ENCODE peak calls at places on chromosomes 6 and 20, in five cellular contexts. One of them, this sample, is unnamed.

GRCh38 chr6:165804331-165805066 is 141.5 kb upstream of the PDE10A start:
- DNase-seq in NB4: no peak
- DNase-seq in heart left ventricle: peak; percentile 40
- DNase-seq in adrenal gland: no peak
- DNase-seq in ovary: peak; percentile 50
- DNase-seq in this sample: peak; percentile 78

GRCh38 chr6:158607411-158608170 is 37.0 kb downstream of the DYNLT1 start:
- DNase-seq in NB4: no peak
- DNase-seq in heart left ventricle: no peak
- DNase-seq in adrenal gland: no peak
- DNase-seq in ovary: no peak
- DNase-seq in this sample: no peak

GRCh38 chr6:155317186-155317585 is 2.9 kb upstream of the TFB1M start:
- DNase-seq in NB4: no peak
- DNase-seq in heart left ventricle: no peak
- DNase-seq in adrenal gland: no peak
- DNase-seq in ovary: no peak
- DNase-seq in this sample: no peak

GRCh38 chr6:119431799-119432198 is 82.2 kb upstream of the MAN1A1 start:
- DNase-seq in NB4: no peak
- DNase-seq in heart left ventricle: no peak
- DNase-seq in adrenal gland: no peak
- DNase-seq in ovary: no peak
- DNase-seq in this sample: no peak

GRCh38 chr20:31835554-31835953 is 9.8 kb downstream of the FOXS1 start:
- DNase-seq in NB4: no peak
- DNase-seq in heart left ventricle: no peak
- DNase-seq in adrenal gland: no peak
- DNase-seq in ovary: no peak
- DNase-seq in this sample: no peak

GRCh38 chr20:50037123-50037522 is 54.3 kb downstream of the SNAI1 start:
- DNase-seq in NB4: no peak
- DNase-seq in heart left ventricle: no peak
- DNase-seq in adrenal gland: no peak
- DNase-seq in ovary: no peak
- DNase-seq in this sample: no peak

GRCh38 chr6:38678178-38678760 is 24.7 kb downstream of the GLO1 start:
- DNase-seq in NB4: no peak
- DNase-seq in heart left ventricle: no peak
- DNase-seq in adrenal gland: no peak
- DNase-seq in ovary: no peak
- DNase-seq in this sample: no peak

GRCh38 chr6:12709116-12709515 is 7.5 kb upstream of the PHACTR1 start:
- DNase-seq in NB4: no peak
- DNase-seq in heart left ventricle: no peak
- DNase-seq in adrenal gland: no peak
- DNase-seq in ovary: no peak
- DNase-seq in this sample: no peak

GRCh38 chr6:70163795-70164194 is 139.1 kb downstream of the COL9A1 start:
- DNase-seq in NB4: no peak
- DNase-seq in heart left ventricle: no peak
- DNase-seq in adrenal gland: no peak
- DNase-seq in ovary: no peak
- DNase-seq in this sample: no peak

GRCh38 chr6:88922775-88923548 is 40.5 kb downstream of the RNGTT start:
- DNase-seq in NB4: peak; percentile 72
- DNase-seq in heart left ventricle: no peak
- DNase-seq in adrenal gland: no peak
- DNase-seq in ovary: no peak
- DNase-seq in this sample: no peak

GRCh38 chr6:38977101-38977500 is 71.5 kb upstream of the GLP1R start:
- DNase-seq in NB4: no peak
- DNase-seq in heart left ventricle: no peak
- DNase-seq in adrenal gland: no peak
- DNase-seq in ovary: no peak
- DNase-seq in this sample: no peak

GRCh38 chr20:9235518-9235917 is 166.6 kb downstream of the PLCB4 start:
- DNase-seq in NB4: no peak
- DNase-seq in heart left ventricle: no peak
- DNase-seq in adrenal gland: no peak
- DNase-seq in ovary: no peak
- DNase-seq in this sample: no peak

GRCh38 chr6:37099442-37099841 is 70.5 kb upstream of the PIM1 start:
- DNase-seq in NB4: peak; percentile 39
- DNase-seq in heart left ventricle: no peak
- DNase-seq in adrenal gland: peak; percentile 72
- DNase-seq in ovary: no peak
- DNase-seq in this sample: no peak

GRCh38 chr6:55818482-55818881 is 56.9 kb downstream of the BMP5 start:
- DNase-seq in NB4: no peak
- DNase-seq in heart left ventricle: no peak
- DNase-seq in adrenal gland: no peak
- DNase-seq in ovary: no peak
- DNase-seq in this sample: no peak

GRCh38 chr6:31510007-31510406 is 12.1 kb downstream of the MICB start:
- DNase-seq in NB4: no peak
- DNase-seq in heart left ventricle: no peak
- DNase-seq in adrenal gland: no peak
- DNase-seq in ovary: no peak
- DNase-seq in this sample: no peak

GRCh38 chr6:13331516-13332348 is 3.4 kb upstream of the TBC1D7 start:
- DNase-seq in NB4: peak; percentile 52
- DNase-seq in heart left ventricle: no peak
- DNase-seq in adrenal gland: no peak
- DNase-seq in ovary: no peak
- DNase-seq in this sample: no peak

GRCh38 chr6:145891565-145891964 is 72.6 kb downstream of the SHPRH start:
- DNase-seq in NB4: no peak
- DNase-seq in heart left ventricle: no peak
- DNase-seq in adrenal gland: no peak
- DNase-seq in ovary: no peak
- DNase-seq in this sample: no peak

GRCh38 chr6:38279945-38280588 is 359.7 kb downstream of the BTBD9 start:
- DNase-seq in NB4: no peak
- DNase-seq in heart left ventricle: no peak
- DNase-seq in adrenal gland: no peak
- DNase-seq in ovary: no peak
- DNase-seq in this sample: no peak

GRCh38 chr6:150299873-150300485 is 68.8 kb upstream of the IYD start:
- DNase-seq in NB4: no peak
- DNase-seq in heart left ventricle: no peak
- DNase-seq in adrenal gland: no peak
- DNase-seq in ovary: no peak
- DNase-seq in this sample: no peak

GRCh38 chr6:127966616-127967015 is 65.8 kb upstream of the THEMIS start:
- DNase-seq in NB4: no peak
- DNase-seq in heart left ventricle: no peak
- DNase-seq in adrenal gland: no peak
- DNase-seq in ovary: no peak
- DNase-seq in this sample: no peak

GRCh38 chr20:40704828-40705227 is 15.8 kb upstream of the MAFB start:
- DNase-seq in NB4: no peak
- DNase-seq in heart left ventricle: no peak
- DNase-seq in adrenal gland: no peak
- DNase-seq in ovary: no peak
- DNase-seq in this sample: peak; percentile 34

GRCh38 chr20:50127587-50128519 is 14.9 kb upstream of the UBE2V1 start:
- DNase-seq in NB4: no peak
- DNase-seq in heart left ventricle: no peak
- DNase-seq in adrenal gland: no peak
- DNase-seq in ovary: no peak
- DNase-seq in this sample: no peak

GRCh38 chr20:37327748-37328147 is 18.2 kb upstream of the SRC start:
- DNase-seq in NB4: no peak
- DNase-seq in heart left ventricle: no peak
- DNase-seq in adrenal gland: peak; percentile 67
- DNase-seq in ovary: peak; percentile 94
- DNase-seq in this sample: peak; percentile 95

GRCh38 chr6:149347067-149347466 is 29.6 kb downstream of the TAB2 start:
- DNase-seq in NB4: no peak
- DNase-seq in heart left ventricle: no peak
- DNase-seq in adrenal gland: no peak
- DNase-seq in ovary: no peak
- DNase-seq in this sample: no peak

GRCh38 chr6:22124756-22125155 is 172.1 kb downstream of the PRL start:
- DNase-seq in NB4: no peak
- DNase-seq in heart left ventricle: no peak
- DNase-seq in adrenal gland: no peak
- DNase-seq in ovary: no peak
- DNase-seq in this sample: no peak

GRCh38 chr20:44138859-44139258 is 48.1 kb downstream of the JPH2 start:
- DNase-seq in NB4: no peak
- DNase-seq in heart left ventricle: peak; percentile 43
- DNase-seq in adrenal gland: no peak
- DNase-seq in ovary: no peak
- DNase-seq in this sample: no peak

GRCh38 chr20:58818585-58819285 is 32.0 kb downstream of the GNAS-AS1 start:
- DNase-seq in NB4: peak; percentile 92
- DNase-seq in heart left ventricle: no peak
- DNase-seq in adrenal gland: no peak
- DNase-seq in ovary: no peak
- DNase-seq in this sample: no peak

GRCh38 chr6:149135809-149136208 is 181.7 kb upstream of the TAB2 start:
- DNase-seq in NB4: no peak
- DNase-seq in heart left ventricle: no peak
- DNase-seq in adrenal gland: no peak
- DNase-seq in ovary: no peak
- DNase-seq in this sample: no peak

GRCh38 chr6:16237242-16237641 is 1.1 kb upstream of the GMPR start:
- DNase-seq in NB4: no peak
- DNase-seq in heart left ventricle: no peak
- DNase-seq in adrenal gland: no peak
- DNase-seq in ovary: no peak
- DNase-seq in this sample: no peak

GRCh38 chr6:41936073-41936837 is 5.4 kb downstream of the CCND3 start:
- DNase-seq in NB4: peak; percentile 100
- DNase-seq in heart left ventricle: peak; percentile 73
- DNase-seq in adrenal gland: peak; percentile 92
- DNase-seq in ovary: peak; percentile 54
- DNase-seq in this sample: peak; percentile 87

GRCh38 chr6:41937472-41937871 is 4.1 kb downstream of the CCND3 start:
- DNase-seq in NB4: no peak
- DNase-seq in heart left ventricle: no peak
- DNase-seq in adrenal gland: no peak
- DNase-seq in ovary: no peak
- DNase-seq in this sample: no peak

GRCh38 chr6:41935190-41935569 is 6.4 kb downstream of the CCND3 start:
- DNase-seq in NB4: peak; percentile 43
- DNase-seq in heart left ventricle: no peak
- DNase-seq in adrenal gland: no peak
- DNase-seq in ovary: no peak
- DNase-seq in this sample: no peak

GRCh38 chr6:41934278-41935189 is 7.1 kb downstream of the CCND3 start:
- DNase-seq in NB4: peak; percentile 87
- DNase-seq in heart left ventricle: no peak
- DNase-seq in adrenal gland: no peak
- DNase-seq in ovary: no peak
- DNase-seq in this sample: no peak

GRCh38 chr6:41935685-41936072 is 5.9 kb downstream of the CCND3 start:
- DNase-seq in NB4: peak; percentile 53
- DNase-seq in heart left ventricle: no peak
- DNase-seq in adrenal gland: no peak
- DNase-seq in ovary: no peak
- DNase-seq in this sample: no peak
- TF ChIP-seq POLR2A in NB4: no peak
- TF ChIP-seq POLR2A in heart left ventricle: no peak
- TF ChIP-seq POLR2A in adrenal gland: no peak
- TF ChIP-seq POLR2A in ovary: no peak
- TF ChIP-seq POLR2A in this sample: no peak

DNA sequence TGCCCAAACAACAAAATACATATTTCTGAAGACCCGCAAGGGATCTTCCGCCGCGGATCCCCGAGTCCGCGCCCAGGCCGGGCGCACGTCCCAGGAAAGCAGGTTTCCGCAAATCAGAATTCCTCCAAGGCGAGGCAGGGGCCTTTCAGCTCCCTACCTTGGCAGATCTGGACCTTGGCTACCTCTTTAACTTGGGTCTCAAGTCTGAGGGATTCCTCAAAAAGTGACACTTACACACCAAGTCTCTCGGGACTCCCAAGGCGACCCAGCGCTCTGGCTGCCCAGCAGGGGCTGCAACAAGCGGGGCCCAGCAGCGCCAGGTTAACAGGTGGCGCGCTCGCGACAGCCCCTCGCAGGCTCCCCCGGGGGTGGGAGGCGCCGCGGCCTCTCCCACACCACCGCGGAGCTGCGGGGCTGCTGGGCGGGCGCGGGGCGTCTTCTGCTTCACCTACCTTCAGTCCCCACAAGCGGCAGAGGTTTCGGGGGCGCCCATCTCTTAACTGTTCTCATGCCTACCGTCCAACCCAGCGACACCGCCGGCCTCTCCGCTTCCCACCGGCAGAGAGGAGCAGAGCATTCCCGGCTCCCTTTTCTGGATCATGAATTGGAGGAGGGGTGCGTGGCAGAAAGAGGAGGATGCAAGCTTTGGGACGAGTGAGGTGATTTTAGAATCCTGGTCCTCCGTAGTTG is 414 bp downstream of the SIM1 start:
- DNase-seq in NB4: peak; percentile 7
- DNase-seq in heart left ventricle: no peak
- DNase-seq in adrenal gland: no peak
- DNase-seq in ovary: no peak
- DNase-seq in this sample: no peak
- H3K4me3 ChIP-seq in NB4: peak overlapping the region; percentile 44
- H3K4me3 ChIP-seq in heart left ventricle: no peak overlapping the region
- H3K4me3 ChIP-seq in adrenal gland: no peak overlapping the region
- H3K4me3 ChIP-seq in ovary: no peak overlapping the region
- H3K4me3 ChIP-seq in this sample: peak overlapping the region; percentile 24

DNA sequence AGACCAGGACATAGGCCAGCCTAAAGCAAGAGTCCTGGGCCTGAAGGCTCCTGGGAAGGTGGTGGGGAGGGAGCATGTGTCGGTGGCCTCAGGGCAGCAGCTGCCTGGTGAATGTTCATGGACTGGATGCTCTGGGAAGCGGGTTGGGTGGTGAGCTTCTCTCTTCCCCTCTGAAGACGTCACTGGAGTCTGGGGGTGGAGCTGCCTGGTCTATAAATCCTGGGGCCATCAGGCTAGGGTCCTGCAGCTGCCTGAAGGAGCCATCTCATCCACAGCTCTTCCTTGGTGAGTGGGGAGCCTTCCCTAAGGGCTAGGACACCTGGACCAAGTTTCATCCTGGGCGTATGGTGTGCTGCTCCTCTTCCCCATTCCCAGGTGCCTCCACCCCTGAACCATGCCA is at the start of gene GNRH2:
- DNase-seq in NB4: no peak
- DNase-seq in heart left ventricle: no peak
- DNase-seq in adrenal gland: no peak
- DNase-seq in ovary: no peak
- DNase-seq in this sample: no peak
- TF ChIP-seq POLR2A in NB4: no peak
- TF ChIP-seq POLR2A in heart left ventricle: no peak
- TF ChIP-seq POLR2A in adrenal gland: no peak
- TF ChIP-seq POLR2A in ovary: no peak
- TF ChIP-seq POLR2A in this sample: no peak

DNA sequence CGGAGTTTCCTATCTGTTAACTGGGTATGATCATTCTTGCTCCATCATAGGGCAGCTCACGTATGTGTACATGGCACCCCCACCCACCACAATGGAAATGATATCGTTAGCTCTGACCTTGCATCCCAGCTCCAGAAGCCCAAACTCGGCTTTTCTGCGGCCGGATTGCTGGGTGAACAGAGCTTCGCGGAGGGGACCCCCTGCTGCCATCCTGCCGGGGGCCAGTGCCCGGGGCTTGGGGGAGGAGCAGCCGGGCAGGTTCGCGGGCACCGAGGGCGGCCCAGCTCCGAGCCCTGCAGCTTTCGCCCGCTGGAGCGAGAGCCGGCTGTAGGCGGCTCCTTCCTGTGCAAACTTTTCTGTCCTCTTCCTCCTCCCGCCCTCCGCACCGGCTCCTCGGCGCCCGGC is 24.9 kb upstream of the FUCA2 start:
- DNase-seq in NB4: peak; percentile 78
- DNase-seq in heart left ventricle: peak; percentile 48
- DNase-seq in adrenal gland: peak; percentile 54
- DNase-seq in ovary: no peak
- DNase-seq in this sample: no peak
- H3K4me3 ChIP-seq in NB4: peak overlapping the region; percentile 58
- H3K4me3 ChIP-seq in heart left ventricle: peak overlapping the region; percentile 55
- H3K4me3 ChIP-seq in adrenal gland: peak overlapping the region; percentile 51
- H3K4me3 ChIP-seq in ovary: peak overlapping the region; percentile 38
- H3K4me3 ChIP-seq in this sample: peak overlapping the region; percentile 4